ENCODE peak calls at places on chromosome 19, in ten cellular contexts. One of them, this sample, is unnamed.

GRCh38 chr19:46713781-46714522 is 3.0 kb downstream of the PRKD2 start:
- DNase-seq in dorsolateral prefrontal cortex: peak
- DNase-seq in neural progenitor cell: peak
- DNase-seq in pancreas: peak
- DNase-seq in AG10803: peak
- DNase-seq in gastrocnemius medialis: peak
- DNase-seq in astrocyte: peak
- DNase-seq in uterus: peak
- DNase-seq in fibroblast of lung: peak
- DNase-seq in lower leg skin: peak
- DNase-seq in this sample: peak

GRCh38 chr19:35040826-35041547 is 534 bp upstream of the HPN start:
- DNase-seq in dorsolateral prefrontal cortex: peak
- DNase-seq in neural progenitor cell: peak
- DNase-seq in pancreas: peak
- DNase-seq in AG10803: no peak
- DNase-seq in gastrocnemius medialis: peak
- DNase-seq in astrocyte: no peak
- DNase-seq in uterus: peak
- DNase-seq in fibroblast of lung: peak
- DNase-seq in lower leg skin: peak
- DNase-seq in this sample: no peak

GRCh38 chr19:5804516-5805464 is at the start of gene NRTN:
- DNase-seq in dorsolateral prefrontal cortex: no peak
- DNase-seq in neural progenitor cell: peak
- DNase-seq in pancreas: peak
- DNase-seq in AG10803: no peak
- DNase-seq in gastrocnemius medialis: no peak
- DNase-seq in astrocyte: no peak
- DNase-seq in uterus: no peak
- DNase-seq in fibroblast of lung: no peak
- DNase-seq in lower leg skin: peak
- DNase-seq in this sample: no peak

GRCh38 chr19:57288373-57288772 is 8.1 kb downstream of the ZNF460 start:
- DNase-seq in dorsolateral prefrontal cortex: no peak
- DNase-seq in neural progenitor cell: no peak
- DNase-seq in pancreas: no peak
- DNase-seq in AG10803: no peak
- DNase-seq in gastrocnemius medialis: no peak
- DNase-seq in astrocyte: no peak
- DNase-seq in uterus: no peak
- DNase-seq in fibroblast of lung: no peak
- DNase-seq in lower leg skin: no peak
- DNase-seq in this sample: no peak

GRCh38 chr19:10211071-10211470 is 16.3 kb upstream of the DNMT1 start:
- DNase-seq in dorsolateral prefrontal cortex: no peak
- DNase-seq in neural progenitor cell: no peak
- DNase-seq in pancreas: no peak
- DNase-seq in AG10803: no peak
- DNase-seq in gastrocnemius medialis: no peak
- DNase-seq in astrocyte: no peak
- DNase-seq in uterus: no peak
- DNase-seq in fibroblast of lung: no peak
- DNase-seq in lower leg skin: no peak
- DNase-seq in this sample: no peak

GRCh38 chr19:50537769-50538230 is 24.1 kb upstream of the ASPDH start:
- DNase-seq in dorsolateral prefrontal cortex: peak
- DNase-seq in neural progenitor cell: peak
- DNase-seq in pancreas: peak
- DNase-seq in AG10803: peak
- DNase-seq in gastrocnemius medialis: peak
- DNase-seq in astrocyte: peak
- DNase-seq in uterus: peak
- DNase-seq in fibroblast of lung: peak
- DNase-seq in lower leg skin: no peak
- DNase-seq in this sample: peak

GRCh38 chr19:46022431-46023310 is at the start of gene PGLYRP1:
- DNase-seq in dorsolateral prefrontal cortex: no peak
- DNase-seq in neural progenitor cell: no peak
- DNase-seq in pancreas: no peak
- DNase-seq in AG10803: no peak
- DNase-seq in gastrocnemius medialis: no peak
- DNase-seq in astrocyte: no peak
- DNase-seq in uterus: no peak
- DNase-seq in fibroblast of lung: no peak
- DNase-seq in lower leg skin: peak
- DNase-seq in this sample: no peak

GRCh38 chr19:10113964-10114650 is 2.6 kb downstream of the P2RY11 start:
- DNase-seq in dorsolateral prefrontal cortex: no peak
- DNase-seq in neural progenitor cell: no peak
- DNase-seq in pancreas: no peak
- DNase-seq in AG10803: no peak
- DNase-seq in gastrocnemius medialis: no peak
- DNase-seq in astrocyte: no peak
- DNase-seq in uterus: no peak
- DNase-seq in fibroblast of lung: no peak
- DNase-seq in lower leg skin: no peak
- DNase-seq in this sample: no peak

GRCh38 chr19:45114116-45114515 is 21.1 kb downstream of the PPP1R37 start:
- DNase-seq in dorsolateral prefrontal cortex: no peak
- DNase-seq in neural progenitor cell: no peak
- DNase-seq in pancreas: no peak
- DNase-seq in AG10803: no peak
- DNase-seq in gastrocnemius medialis: no peak
- DNase-seq in astrocyte: no peak
- DNase-seq in uterus: no peak
- DNase-seq in fibroblast of lung: no peak
- DNase-seq in lower leg skin: no peak
- DNase-seq in this sample: no peak

GRCh38 chr19:6452899-6453298 is 6.7 kb downstream of the SLC25A23 start:
- DNase-seq in dorsolateral prefrontal cortex: no peak
- DNase-seq in neural progenitor cell: no peak
- DNase-seq in pancreas: no peak
- DNase-seq in AG10803: no peak
- DNase-seq in gastrocnemius medialis: no peak
- DNase-seq in astrocyte: no peak
- DNase-seq in uterus: no peak
- DNase-seq in fibroblast of lung: no peak
- DNase-seq in lower leg skin: no peak
- DNase-seq in this sample: no peak

GRCh38 chr19:49133621-49134454 is 14.5 kb downstream of the PPFIA3 start:
- DNase-seq in dorsolateral prefrontal cortex: no peak
- DNase-seq in neural progenitor cell: peak
- DNase-seq in pancreas: peak
- DNase-seq in AG10803: peak
- DNase-seq in gastrocnemius medialis: peak
- DNase-seq in astrocyte: no peak
- DNase-seq in uterus: peak
- DNase-seq in fibroblast of lung: peak
- DNase-seq in lower leg skin: no peak
- DNase-seq in this sample: peak

GRCh38 chr19:43564800-43565199 is 10.5 kb downstream of the XRCC1 start:
- DNase-seq in dorsolateral prefrontal cortex: peak
- DNase-seq in neural progenitor cell: no peak
- DNase-seq in pancreas: no peak
- DNase-seq in AG10803: no peak
- DNase-seq in gastrocnemius medialis: no peak
- DNase-seq in astrocyte: no peak
- DNase-seq in uterus: no peak
- DNase-seq in fibroblast of lung: no peak
- DNase-seq in lower leg skin: no peak
- DNase-seq in this sample: no peak

GRCh38 chr19:5718032-5718578 is 1.8 kb downstream of the LONP1 start:
- DNase-seq in dorsolateral prefrontal cortex: no peak
- DNase-seq in neural progenitor cell: no peak
- DNase-seq in pancreas: no peak
- DNase-seq in AG10803: peak
- DNase-seq in gastrocnemius medialis: no peak
- DNase-seq in astrocyte: peak
- DNase-seq in uterus: no peak
- DNase-seq in fibroblast of lung: peak
- DNase-seq in lower leg skin: no peak
- DNase-seq in this sample: peak

GRCh38 chr19:5665781-5666513 is 14.4 kb downstream of the MICOS13 start:
- DNase-seq in dorsolateral prefrontal cortex: no peak
- DNase-seq in neural progenitor cell: no peak
- DNase-seq in pancreas: peak
- DNase-seq in AG10803: peak
- DNase-seq in gastrocnemius medialis: no peak
- DNase-seq in astrocyte: peak
- DNase-seq in uterus: no peak
- DNase-seq in fibroblast of lung: peak
- DNase-seq in lower leg skin: no peak
- DNase-seq in this sample: peak

GRCh38 chr19:32020538-32020937 is 324.9 kb upstream of the ZNF507 start:
- DNase-seq in dorsolateral prefrontal cortex: no peak
- DNase-seq in neural progenitor cell: no peak
- DNase-seq in pancreas: no peak
- DNase-seq in AG10803: no peak
- DNase-seq in gastrocnemius medialis: no peak
- DNase-seq in astrocyte: no peak
- DNase-seq in uterus: no peak
- DNase-seq in fibroblast of lung: no peak
- DNase-seq in lower leg skin: no peak
- DNase-seq in this sample: no peak

GRCh38 chr19:51712461-51713081 is 11.2 kb downstream of the HAS1 start:
- DNase-seq in dorsolateral prefrontal cortex: no peak
- DNase-seq in neural progenitor cell: peak
- DNase-seq in pancreas: no peak
- DNase-seq in AG10803: peak
- DNase-seq in gastrocnemius medialis: no peak
- DNase-seq in astrocyte: no peak
- DNase-seq in uterus: no peak
- DNase-seq in fibroblast of lung: peak
- DNase-seq in lower leg skin: no peak
- DNase-seq in this sample: peak

GRCh38 chr19:33811246-33811645 is 14.6 kb downstream of the KCTD15 start:
- DNase-seq in dorsolateral prefrontal cortex: no peak
- DNase-seq in neural progenitor cell: no peak
- DNase-seq in pancreas: peak
- DNase-seq in AG10803: no peak
- DNase-seq in gastrocnemius medialis: no peak
- DNase-seq in astrocyte: no peak
- DNase-seq in uterus: no peak
- DNase-seq in fibroblast of lung: no peak
- DNase-seq in lower leg skin: peak
- DNase-seq in this sample: no peak

DNA sequence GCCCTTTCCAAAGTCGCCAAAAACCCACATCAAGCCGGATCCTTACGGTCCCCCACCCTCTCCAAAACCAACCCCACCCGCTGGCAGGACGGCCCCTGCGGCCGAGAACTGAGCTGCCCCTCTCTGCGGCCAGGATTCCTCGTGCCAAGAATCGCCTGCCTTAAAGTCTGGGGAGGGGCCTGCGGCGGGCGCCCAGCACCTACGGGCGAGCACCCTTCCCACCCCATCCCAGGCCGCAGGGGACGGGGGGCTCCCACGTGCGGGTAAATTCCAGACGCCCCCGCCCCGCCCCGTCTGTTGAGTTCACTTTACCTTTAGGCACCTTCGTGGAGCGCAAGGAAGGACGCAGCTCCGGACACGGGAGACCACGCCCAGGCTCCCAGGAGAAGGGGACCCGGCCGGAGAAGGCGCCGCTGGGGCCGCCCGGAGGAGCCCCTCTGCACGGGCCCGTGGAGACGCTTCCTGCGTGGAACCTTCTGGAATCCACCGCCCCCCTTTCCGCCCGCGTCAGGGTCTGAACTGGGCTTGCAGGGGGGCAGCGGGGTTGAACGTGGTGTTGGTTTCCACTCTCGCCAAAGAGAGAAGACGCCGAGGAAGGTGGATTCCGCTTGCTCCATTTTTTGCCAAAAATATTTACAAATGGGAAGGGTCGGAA is 22.8 kb downstream of the ONECUT3 start:
- DNase-seq in dorsolateral prefrontal cortex: no peak
- DNase-seq in neural progenitor cell: no peak
- DNase-seq in pancreas: no peak
- DNase-seq in AG10803: no peak
- DNase-seq in gastrocnemius medialis: no peak
- DNase-seq in astrocyte: no peak
- DNase-seq in uterus: no peak
- DNase-seq in fibroblast of lung: no peak
- DNase-seq in lower leg skin: no peak
- DNase-seq in this sample: no peak
- H3K4me3 ChIP-seq in dorsolateral prefrontal cortex: no peak
- H3K4me3 ChIP-seq in neural progenitor cell: peak
- H3K4me3 ChIP-seq in pancreas: no peak
- H3K4me3 ChIP-seq in AG10803: no peak
- H3K4me3 ChIP-seq in gastrocnemius medialis: no peak
- H3K4me3 ChIP-seq in astrocyte: no peak
- H3K4me3 ChIP-seq in uterus: no peak
- H3K4me3 ChIP-seq in fibroblast of lung: no peak
- H3K4me3 ChIP-seq in lower leg skin: no peak
- H3K4me3 ChIP-seq in this sample: no peak

GRCh38 chr19:7861619-7862412 is 12.4 kb downstream of the PRR36 start:
- DNase-seq in dorsolateral prefrontal cortex: no peak
- DNase-seq in neural progenitor cell: peak
- DNase-seq in pancreas: no peak
- DNase-seq in AG10803: no peak
- DNase-seq in gastrocnemius medialis: no peak
- DNase-seq in astrocyte: no peak
- DNase-seq in uterus: no peak
- DNase-seq in fibroblast of lung: no peak
- DNase-seq in lower leg skin: no peak
- DNase-seq in this sample: no peak
- TF ChIP-seq CTCF in dorsolateral prefrontal cortex: no peak
- TF ChIP-seq CTCF in neural progenitor cell: peak
- TF ChIP-seq CTCF in pancreas: no peak
- TF ChIP-seq CTCF in AG10803: no peak
- TF ChIP-seq CTCF in gastrocnemius medialis: no peak
- TF ChIP-seq CTCF in astrocyte: no peak
- TF ChIP-seq CTCF in uterus: no peak
- TF ChIP-seq CTCF in fibroblast of lung: no peak
- TF ChIP-seq CTCF in lower leg skin: no peak
- TF ChIP-seq CTCF in this sample: peak

GRCh38 chr19:41328818-41329220 is 18.8 kb downstream of the CCDC97 start:
- DNase-seq in dorsolateral prefrontal cortex: no peak
- DNase-seq in neural progenitor cell: no peak
- DNase-seq in pancreas: no peak
- DNase-seq in AG10803: no peak
- DNase-seq in gastrocnemius medialis: no peak
- DNase-seq in astrocyte: no peak
- DNase-seq in uterus: no peak
- DNase-seq in fibroblast of lung: no peak
- DNase-seq in lower leg skin: no peak
- DNase-seq in this sample: no peak
- H3K4me3 ChIP-seq in dorsolateral prefrontal cortex: no peak
- H3K4me3 ChIP-seq in neural progenitor cell: no peak
- H3K4me3 ChIP-seq in pancreas: no peak
- H3K4me3 ChIP-seq in AG10803: no peak
- H3K4me3 ChIP-seq in gastrocnemius medialis: no peak
- H3K4me3 ChIP-seq in astrocyte: no peak
- H3K4me3 ChIP-seq in uterus: no peak
- H3K4me3 ChIP-seq in fibroblast of lung: no peak
- H3K4me3 ChIP-seq in lower leg skin: no peak
- H3K4me3 ChIP-seq in this sample: no peak

DNA sequence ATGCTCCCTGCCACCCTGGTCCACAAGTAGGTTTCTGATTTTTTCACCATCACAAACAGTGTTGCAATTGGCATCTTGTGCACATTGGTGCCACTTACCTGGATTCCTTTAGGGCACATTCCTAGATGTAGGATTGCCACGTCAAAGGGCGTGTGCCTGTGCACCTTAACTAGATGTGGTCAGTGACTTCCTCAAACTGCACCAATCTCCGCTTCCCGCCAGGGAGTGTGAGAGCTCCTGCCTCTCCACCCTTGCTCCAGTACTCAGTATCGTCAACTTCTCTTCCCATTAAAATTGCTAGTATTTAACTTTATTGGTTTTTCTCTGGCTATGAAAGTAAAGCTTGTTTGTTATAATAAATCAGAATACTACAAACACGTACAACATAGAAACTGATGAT is 23.2 kb downstream of the CCNE1 start:
- DNase-seq in dorsolateral prefrontal cortex: no peak
- DNase-seq in neural progenitor cell: no peak
- DNase-seq in pancreas: no peak
- DNase-seq in AG10803: no peak
- DNase-seq in gastrocnemius medialis: no peak
- DNase-seq in astrocyte: no peak
- DNase-seq in uterus: no peak
- DNase-seq in fibroblast of lung: no peak
- DNase-seq in lower leg skin: no peak
- DNase-seq in this sample: no peak
- TF ChIP-seq CTCF in dorsolateral prefrontal cortex: no peak
- TF ChIP-seq CTCF in neural progenitor cell: no peak
- TF ChIP-seq CTCF in pancreas: no peak
- TF ChIP-seq CTCF in AG10803: no peak
- TF ChIP-seq CTCF in gastrocnemius medialis: no peak
- TF ChIP-seq CTCF in astrocyte: no peak
- TF ChIP-seq CTCF in uterus: no peak
- TF ChIP-seq CTCF in fibroblast of lung: no peak
- TF ChIP-seq CTCF in lower leg skin: no peak
- TF ChIP-seq CTCF in this sample: no peak